ENCODE peak calls at places on chromosomes 16 and 17, in four cellular contexts. B is H9, G is right lobe of liver, L is AG09319. A is an unnamed sample.

GRCh38 chr16:1981972-1982574 is 804 bp upstream of the NOXO1 start:
- DNase-seq in B (no peak), G (no peak), L (no peak), A (no peak)

GRCh38 chr16:3220839-3221238 is 14.1 kb downstream of the ZNF200 start:
- DNase-seq in L (no peak), G (no peak), B (no peak), A (no peak)

GRCh38 chr17:38967290-38967738 is at the start of gene FBXO47:
- DNase-seq in B (peak; percentile 100), L (peak; percentile 60), G (peak; percentile 90), A (peak; percentile 97)

GRCh38 chr16:80023865-80024264 is 423.3 kb upstream of the MAF start:
- DNase-seq in G (no peak), B (no peak), L (no peak), A (no peak)

GRCh38 chr16:85901760-85902365 is 2.9 kb downstream of the IRF8 start:
- DNase-seq in G (no peak), B (no peak), L (no peak), A (no peak)

GRCh38 chr17:45867171-45867570 is 22.5 kb downstream of the SPPL2C start:
- DNase-seq in B (no peak), G (no peak), L (no peak), A (no peak)

GRCh38 chr17:49851387-49852291 is 3.8 kb upstream of the TAC4 start:
- DNase-seq in B (peak; percentile 86), L (peak; percentile 48), G (peak; percentile 72), A (peak; percentile 85)

GRCh38 chr17:72334205-72334604 is 213.4 kb downstream of the SOX9 start:
- DNase-seq in B (no peak), G (no peak), L (peak; percentile 12), A (no peak)

GRCh38 chr16:49527621-49528020 is 154.0 kb downstream of the C16orf78 start:
- DNase-seq in L (no peak), G (no peak), B (no peak), A (no peak)

GRCh38 chr17:27535975-27536374 is 79.7 kb downstream of the KSR1 start:
- DNase-seq in G (peak; percentile 43), B (no peak), L (no peak), A (no peak)

GRCh38 chr16:69601250-69601649 is 35.5 kb downstream of the NFAT5 start:
- DNase-seq in B (no peak), G (no peak), L (no peak), A (peak; percentile 51)

GRCh38 chr17:50127661-50128361 is 2.1 kb downstream of the SAMD14 start:
- DNase-seq in B (no peak), L (no peak), G (no peak), A (no peak)

GRCh38 chr17:12348476-12348875 is 317.2 kb upstream of the MYOCD start:
- DNase-seq in B (no peak), L (no peak), G (no peak), A (no peak)

GRCh38 chr16:49464093-49464492 is 90.5 kb downstream of the C16orf78 start:
- DNase-seq in B (no peak), L (no peak), G (no peak), A (no peak)

GRCh38 chr16:13957197-13958078 is 37.5 kb downstream of the ERCC4 start:
- DNase-seq in L (peak; percentile 94), B (no peak), G (no peak), A (peak; percentile 78)

GRCh38 chr17:3935140-3935542 is 18.9 kb upstream of the P2RX1 start:
- DNase-seq in B (peak; percentile 96), G (peak; percentile 85), L (no peak), A (peak; percentile 86)

GRCh38 chr17:72560303-72561247 is 439.8 kb downstream of the SOX9 start:
- DNase-seq in B (peak; percentile 86), G (no peak), L (peak; percentile 12), A (peak; percentile 85)

GRCh38 chr16:24045641-24046040 is 209.9 kb downstream of the PRKCB start:
- DNase-seq in L (no peak), B (peak; percentile 90), G (no peak), A (no peak)

GRCh38 chr16:86281435-86281834 is 228.9 kb upstream of the FOXF1 start:
- DNase-seq in G (no peak), B (no peak), L (no peak), A (no peak)

GRCh38 chr16:14241631-14242030 is 170.5 kb downstream of the MRTFB start:
- DNase-seq in L (no peak), G (no peak), B (no peak), A (no peak)

GRCh38 chr16:78925071-78925714 is 675.3 kb downstream of the MAF start:
- DNase-seq in L (no peak), B (peak; percentile 46), G (no peak), A (peak; percentile 61)
- TF ChIP-seq CTCF in L (no peak), B (peak; percentile 77), G (peak; percentile 78), A (peak; percentile 61)

DNA sequence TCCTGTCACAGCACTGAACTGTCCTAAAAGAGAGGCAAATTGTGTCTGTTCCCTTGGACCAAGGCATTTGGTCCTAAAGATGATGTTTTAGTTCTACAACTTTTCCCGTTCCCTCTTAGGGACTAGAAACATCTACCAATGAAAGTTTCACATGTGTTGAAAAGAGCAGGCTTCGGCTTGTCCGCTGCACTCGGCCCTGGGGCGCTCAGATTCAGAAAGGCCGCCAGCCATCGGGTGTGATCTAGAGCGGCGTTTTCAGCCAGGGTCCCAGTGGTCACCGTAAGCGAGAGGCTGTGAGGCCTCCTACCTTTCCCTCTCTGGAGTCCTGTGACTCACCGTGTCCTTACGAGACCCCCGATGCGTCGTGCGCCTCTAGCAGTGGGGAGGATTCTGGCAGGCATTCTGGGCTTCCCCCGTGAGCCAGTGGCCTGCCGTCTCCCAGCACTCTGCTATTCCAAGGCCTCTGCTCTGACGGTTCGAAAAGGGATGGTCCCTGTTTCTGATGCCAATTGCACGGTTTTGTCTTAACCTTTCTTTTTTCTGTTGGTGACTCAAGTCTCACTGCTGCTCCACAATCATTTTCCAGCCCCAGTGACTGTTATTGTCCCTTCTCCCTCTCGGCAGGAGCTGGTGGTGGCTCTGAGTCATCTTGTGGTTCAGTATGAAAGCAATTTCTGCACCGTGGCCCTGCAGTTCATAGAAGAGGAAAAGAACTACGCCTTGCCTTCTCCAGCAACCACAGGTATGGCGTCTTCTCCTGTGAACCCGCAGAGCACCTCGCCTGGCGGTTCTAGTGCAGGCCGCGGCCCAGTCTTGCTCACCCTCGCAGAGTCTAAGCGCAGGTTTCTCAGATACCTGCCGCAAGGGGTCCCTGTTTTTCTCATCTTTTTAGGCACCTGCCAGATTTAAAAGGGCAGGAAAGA is 100.3 kb upstream of the CHMP6 start:
- DNase-seq in G (peak; percentile 40), B (no peak), L (peak; percentile 5), A (peak; percentile 45)
- TF ChIP-seq CTCF in G (no peak), B (no peak), L (no peak), A (no peak)

DNA sequence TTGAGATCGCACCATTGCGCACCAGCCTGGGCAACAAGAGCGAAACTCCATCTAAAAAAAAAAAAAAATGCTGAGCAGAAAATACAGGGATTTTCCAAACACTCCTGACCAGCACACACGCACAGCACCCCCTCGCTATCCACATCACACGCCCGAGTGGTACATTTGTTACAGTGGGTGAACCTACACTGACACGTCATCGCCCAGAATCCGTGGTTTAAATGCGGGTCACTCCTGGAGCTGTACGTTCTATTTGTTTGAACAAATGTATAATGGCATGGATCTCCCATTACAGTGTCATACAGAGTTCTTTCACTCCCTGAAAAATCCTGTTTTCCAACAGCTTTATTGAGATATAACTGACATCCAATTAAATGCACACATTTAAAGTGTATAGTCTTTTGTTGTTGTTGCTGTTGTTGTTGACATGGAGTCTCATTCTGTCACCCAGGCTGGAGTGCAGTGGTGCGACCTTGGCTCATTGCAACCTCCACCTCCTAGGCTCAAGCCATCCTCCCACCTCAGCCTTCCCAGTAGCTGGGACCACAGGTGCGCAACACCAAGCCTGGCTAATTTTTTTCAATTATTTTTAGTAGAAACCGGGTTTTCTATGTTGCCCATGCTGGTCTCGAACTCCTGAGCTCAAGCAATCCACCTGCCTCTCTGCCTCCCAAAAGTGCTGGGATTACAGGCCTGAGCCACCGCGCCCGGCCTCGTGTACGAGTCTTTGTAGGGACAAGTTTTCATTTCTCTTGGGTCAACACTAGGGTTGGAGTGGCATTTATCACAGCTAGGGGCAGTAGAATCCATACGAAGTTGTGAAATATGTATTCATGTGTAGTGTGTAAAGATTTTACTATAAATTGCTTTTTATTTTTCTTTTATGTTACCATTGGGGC is 4.4 kb upstream of the CARHSP1 start:
- DNase-seq in L (no peak), G (no peak), B (no peak), A (no peak)
- TF ChIP-seq CTCF in L (no peak), G (no peak), B (peak; percentile 32), A (no peak)

DNA sequence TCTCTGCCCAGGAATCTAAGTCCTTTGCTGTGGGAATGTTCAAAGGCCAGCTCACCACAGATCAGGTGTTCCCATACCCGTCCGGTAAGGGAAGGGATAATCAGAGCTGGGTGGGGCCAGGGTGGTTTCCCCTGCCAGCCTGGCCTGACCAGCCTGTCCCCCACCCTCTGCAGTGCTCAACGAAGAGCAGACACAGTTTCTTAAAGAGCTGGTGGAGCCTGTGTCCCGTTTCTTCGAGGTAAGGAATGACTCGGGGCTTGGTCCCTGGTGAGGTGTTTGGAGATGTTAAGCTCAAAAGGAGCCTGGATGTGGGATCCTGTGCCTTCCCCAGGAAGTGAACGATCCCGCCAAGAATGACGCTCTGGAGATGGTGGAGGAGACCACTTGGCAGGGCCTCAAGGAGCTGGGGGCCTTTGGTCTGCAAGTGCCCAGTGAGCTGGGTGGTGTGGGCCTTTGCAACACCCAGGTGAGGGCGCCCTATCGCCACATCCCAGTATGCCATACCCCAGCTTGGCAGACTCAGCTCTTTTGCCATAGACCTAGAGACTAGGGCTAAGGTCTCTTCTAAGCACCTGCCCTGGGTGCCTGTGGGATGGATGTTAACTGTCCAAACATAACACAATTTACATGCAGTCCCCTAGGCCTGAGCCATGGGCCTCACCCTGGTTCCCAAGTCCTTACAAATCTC is 999 bp downstream of the ACADVL start:
- DNase-seq in L (no peak), G (peak; percentile 77), B (peak; percentile 85), A (peak; percentile 76)
- TF ChIP-seq CTCF in L (peak; percentile 46), G (peak; percentile 44), B (peak; percentile 67), A (peak; percentile 48)

GRCh38 chr16:81732699-81733098 is 46.4 kb upstream of the PLCG2 start:
- DNase-seq in L (no peak), G (no peak), B (no peak), A (no peak)

GRCh38 chr16:81728435-81728834 is 50.7 kb upstream of the PLCG2 start:
- DNase-seq in L (no peak), B (no peak), G (no peak), A (no peak)

GRCh38 chr16:81730090-81731051 is 48.7 kb upstream of the PLCG2 start:
- DNase-seq in G (peak; percentile 89), B (peak; percentile 100), L (no peak), A (peak; percentile 89)

GRCh38 chr16:81731636-81732035 is 47.5 kb upstream of the PLCG2 start:
- DNase-seq in B (no peak), L (no peak), G (no peak), A (no peak)

DNA sequence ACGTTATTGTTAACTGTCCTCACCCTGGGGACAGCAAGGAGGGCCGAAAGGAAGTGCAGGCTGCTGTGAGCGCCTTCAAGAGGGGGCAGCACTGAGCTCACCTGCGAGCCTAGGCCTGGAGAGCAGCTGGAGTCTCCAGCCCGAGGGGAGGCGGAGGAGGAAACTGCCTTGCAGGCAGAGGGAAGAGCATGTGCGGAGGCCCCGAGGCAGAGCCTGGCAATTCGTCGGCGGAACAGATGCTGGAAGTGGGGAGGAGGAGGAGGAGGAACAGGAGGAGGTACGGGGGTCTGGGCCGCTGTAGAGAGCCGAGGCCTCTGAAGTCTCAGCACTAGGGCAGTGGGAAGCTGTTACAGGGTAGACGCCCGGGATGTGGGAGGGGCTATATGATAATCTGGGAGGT is 49.6 kb upstream of the PLCG2 start:
- DNase-seq in G (no peak), L (no peak), B (peak; percentile 96), A (no peak)
- TF ChIP-seq CTCF in G (no peak), L (no peak), B (peak; percentile 67), A (no peak)

A was measured in lower lobe of right lung.